ENCODE peak calls at places on chromosomes 3 and 15, in five cellular contexts. Z, N, W, A and Y are unnamed samples.

GRCh38 chr15:81411969-81412633 is 38.1 kb upstream of the TMC3 start:
- DNase-seq in A (no peak), W (no peak), Z (no peak), N (peak), Y (no peak)

GRCh38 chr3:22089284-22089683 is 338.3 kb upstream of the ZNF385D start:
- DNase-seq in W (peak), Z (no peak), N (peak), A (no peak), Y (no peak)

GRCh38 chr15:101288905-101289513 is 6.0 kb downstream of the SNRPA1 start:
- DNase-seq in A (no peak), Z (no peak), N (peak), W (peak), Y (no peak)

GRCh38 chr3:101518421-101518871 is 5.4 kb upstream of the SENP7 start:
- DNase-seq in A (no peak), Z (no peak), W (peak), N (peak), Y (no peak)

GRCh38 chr3:34078418-34078817 is 280.0 kb downstream of the PDCD6IP start:
- DNase-seq in W (no peak), N (no peak), A (no peak), Z (no peak), Y (no peak)

GRCh38 chr3:194587438-194587931 is 45.7 kb downstream of the TMEM44 start:
- DNase-seq in W (peak), Z (no peak), A (no peak), N (peak), Y (no peak)

GRCh38 chr15:51022206-51022605 is 72.5 kb downstream of the TNFAIP8L3 start:
- DNase-seq in W (peak), N (no peak), A (no peak), Z (no peak), Y (no peak)

GRCh38 chr3:13115991-13116390 is 42.8 kb upstream of the IQSEC1 start:
- DNase-seq in A (peak), W (no peak), N (no peak), Z (no peak), Y (no peak)

GRCh38 chr3:16200411-16200810 is 25.9 kb downstream of the GALNT15 start:
- DNase-seq in N (no peak), Z (no peak), W (peak), A (no peak), Y (no peak)

GRCh38 chr15:68843425-68844311 is 23.0 kb upstream of the ANP32A start:
- DNase-seq in N (peak), A (peak), W (peak), Z (no peak), Y (no peak)

GRCh38 chr3:174857301-174857700 is 1.8 kb upstream of the NAALADL2 start:
- DNase-seq in Z (no peak), W (no peak), N (no peak), A (no peak), Y (no peak)

GRCh38 chr3:159432721-159433300 is 555.8 kb upstream of the IL12A start:
- DNase-seq in Z (no peak), W (peak), A (no peak), N (peak), Y (no peak)

GRCh38 chr3:46110701-46111493 is 83.6 kb upstream of the XCR1 start:
- DNase-seq in Z (no peak), W (peak), A (no peak), N (peak), Y (no peak)

DNA sequence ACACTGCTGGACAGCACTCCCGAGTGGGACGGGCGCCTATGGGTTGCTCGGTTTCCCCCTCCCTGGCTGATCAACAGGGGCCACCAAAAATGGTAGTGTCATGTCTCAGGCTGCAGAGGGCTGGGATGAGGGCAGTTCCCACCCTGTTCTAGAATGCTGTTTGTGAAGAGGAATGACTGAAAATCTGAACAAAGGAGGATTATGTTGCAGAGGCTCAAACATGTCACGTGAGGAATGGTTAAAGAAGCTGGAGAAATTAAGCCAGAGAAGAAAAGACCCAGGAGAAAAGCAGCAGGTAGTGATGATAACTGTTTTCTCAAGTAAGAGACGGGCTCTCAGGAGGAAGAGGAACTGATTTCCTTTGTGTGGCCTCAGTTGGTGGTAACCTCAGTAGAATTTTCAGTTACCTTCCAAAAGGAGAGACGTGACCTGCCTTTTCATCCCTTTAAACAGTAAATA is 10.4 kb downstream of the SPG21 start:
- DNase-seq in N (no peak), A (no peak), W (no peak), Z (no peak), Y (no peak)
- TF ChIP-seq CTCF in N (no peak), A (no peak), W (no peak), Z (no peak), Y (no peak)

GRCh38 chr15:52651114-52651513 is 28.1 kb downstream of the ATOSA start:
- DNase-seq in N (no peak), Z (no peak), W (no peak), A (no peak), Y (no peak)
- TF ChIP-seq CTCF in N (no peak), Z (no peak), W (no peak), A (no peak), Y (no peak)

DNA sequence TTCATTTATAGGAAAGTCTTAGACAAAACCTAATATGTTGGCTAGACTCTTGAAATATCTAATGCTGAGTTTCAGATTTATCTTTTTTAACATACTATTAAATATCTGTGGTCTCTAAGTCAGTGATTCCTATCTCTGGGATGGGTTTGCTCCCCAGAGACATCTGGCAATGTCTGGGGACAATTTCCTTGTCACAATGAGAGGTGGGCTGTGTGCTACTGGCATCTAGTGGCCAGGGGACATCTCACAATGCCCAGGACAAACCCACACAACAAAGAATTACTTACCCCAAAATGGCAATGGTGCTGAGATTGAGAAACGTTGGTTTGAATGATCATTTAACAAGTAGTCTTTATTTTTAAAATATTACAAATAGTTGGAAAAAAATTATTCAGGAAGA is 602.1 kb downstream of the MAGI1 start:
- DNase-seq in Z (no peak), A (no peak), W (peak), N (peak), Y (no peak)
- TF ChIP-seq CTCF in Z (peak), A (peak), W (peak), N (peak), Y (no peak)

GRCh38 chr3:9808345-9809037 is 1.6 kb upstream of the TTLL3 start:
- DNase-seq in W (peak), A (no peak), Z (no peak), N (peak), Y (no peak)
- TF ChIP-seq CTCF in W (peak), A (peak), Z (no peak), N (peak), Y (no peak)

GRCh38 chr3:171195686-171196085 is 169.2 kb upstream of the SLC2A2 start:
- DNase-seq in N (no peak), Z (no peak), W (no peak), A (no peak), Y (no peak)
- TF ChIP-seq CTCF in N (no peak), Z (no peak), W (no peak), A (no peak), Y (peak)

DNA sequence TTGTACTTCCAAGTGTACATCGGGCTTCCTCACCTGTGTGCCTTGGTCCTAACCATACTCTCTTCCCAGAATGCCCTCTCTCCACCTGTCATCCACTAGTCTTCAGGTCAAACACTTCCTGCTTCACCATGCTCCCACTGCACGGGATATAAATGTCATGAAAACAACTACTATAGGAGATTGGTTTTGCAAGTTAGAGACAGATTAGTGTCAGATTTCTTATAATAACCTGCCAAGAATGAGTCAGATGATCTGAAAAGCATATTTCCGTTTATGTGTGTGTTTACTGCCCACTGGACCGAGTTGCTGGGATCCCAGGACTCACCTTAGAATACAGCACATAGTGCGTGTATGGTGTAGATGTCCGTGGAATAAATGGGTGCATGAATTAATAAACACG is 21.4 kb downstream of the PLA1A start:
- DNase-seq in W (no peak), N (no peak), Z (no peak), A (no peak), Y (no peak)
- TF ChIP-seq CTCF in W (no peak), N (no peak), Z (no peak), A (no peak), Y (no peak)

GRCh38 chr3:66858656-66859381 is 139.3 kb upstream of the KBTBD8 start:
- DNase-seq in Z (no peak), A (no peak), N (no peak), W (no peak), Y (no peak)
- TF ChIP-seq CTCF in Z (no peak), A (no peak), N (no peak), W (no peak), Y (no peak)

GRCh38 chr3:10443791-10444429 is 61.5 kb downstream of the ATP2B2 start:
- DNase-seq in W (no peak), A (no peak), N (no peak), Z (no peak), Y (no peak)
- TF ChIP-seq CTCF in W (no peak), A (no peak), N (no peak), Z (no peak), Y (no peak)